ENCODE peak calls at places on chromosomes 11 and 22, in seven cellular contexts. Y is SK-N-SH, U is Karpas-422, S is Panc1, B is mesendoderm, J is endothelial cell of umbilical vein, Z is H1. E is an unnamed sample.

GRCh38 chr11:45919806-45920530 is 2.3 kb upstream of the PEX16 start:
- DNase-seq in U (no peak), J (no peak), B (peak; percentile 34), S (no peak), Z (no peak), Y (peak; percentile 1), E (peak; percentile 75)

GRCh38 chr22:32852346-32853251 is 51.1 kb downstream of the TIMP3 start:
- DNase-seq in B (no peak), Z (no peak), S (no peak), Y (peak; percentile 37), J (no peak), U (peak; percentile 67), E (no peak)

GRCh38 chr22:29517215-29517908 is 36.2 kb downstream of the THOC5 start:
- DNase-seq in B (no peak), S (no peak), Y (peak; percentile 35), Z (no peak), U (peak; percentile 77), J (no peak), E (no peak)

GRCh38 chr11:122681070-122681469 is 25.5 kb downstream of the UBASH3B start:
- DNase-seq in U (no peak), B (no peak), Z (no peak), Y (no peak), S (no peak), J (no peak), E (no peak)

GRCh38 chr22:47198801-47199251 is 436.4 kb downstream of the TBC1D22A start:
- DNase-seq in B (no peak), Y (peak; percentile 27), S (no peak), Z (no peak), U (no peak), J (no peak), E (peak; percentile 43)

GRCh38 chr11:47466701-47467250 is 17.8 kb upstream of the RAPSN start:
- DNase-seq in Y (peak; percentile 57), Z (no peak), B (peak; percentile 45), U (no peak), S (no peak), J (peak; percentile 80), E (peak; percentile 39)

GRCh38 chr22:50739894-50740293 is 1.9 kb downstream of the ACR start:
- DNase-seq in J (no peak), B (no peak), S (no peak), Z (no peak), U (no peak), Y (no peak), E (no peak)

GRCh38 chr11:77503006-77503405 is 29.1 kb upstream of the PAK1 start:
- DNase-seq in U (no peak), B (no peak), J (no peak), Z (no peak), S (no peak), Y (peak; percentile 54), E (no peak)

GRCh38 chr11:115657586-115657985 is 153.4 kb upstream of the CADM1 start:
- DNase-seq in J (no peak), Y (no peak), U (no peak), S (no peak), B (no peak), Z (no peak), E (no peak)

GRCh38 chr22:44391026-44391425 is 78.3 kb upstream of the SHISAL1 start:
- DNase-seq in Z (no peak), S (no peak), U (no peak), Y (peak; percentile 54), B (no peak), J (no peak), E (peak; percentile 46)

DNA sequence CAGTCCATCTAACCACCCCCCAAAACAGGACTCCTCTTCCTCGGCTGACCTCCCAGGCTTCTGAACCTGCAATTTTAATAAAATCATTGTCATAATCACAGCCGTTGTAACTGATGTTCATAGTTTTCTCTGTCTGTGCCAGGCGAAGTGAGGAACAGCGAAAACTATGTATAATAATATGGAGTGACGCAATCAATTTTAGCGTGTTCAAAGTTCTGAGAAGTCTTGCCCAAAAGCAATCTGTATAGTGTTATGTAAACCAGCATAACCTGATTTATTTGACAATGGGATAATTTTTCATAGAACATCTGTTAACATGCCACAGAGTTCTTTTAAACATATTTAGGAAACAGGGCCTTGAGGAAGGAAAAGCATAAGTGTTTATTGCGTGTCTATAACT is 33.8 kb downstream of the TST start:
- DNase-seq in Y (no peak), J (no peak), B (no peak), Z (no peak), S (no peak), U (no peak), E (no peak)
- H3K4me3 ChIP-seq in Y (no peak overlapping the region), J (no peak overlapping the region), B (no peak overlapping the region), Z (no peak overlapping the region), S (no peak overlapping the region), U (no peak overlapping the region), E (no peak overlapping the region)

GRCh38 chr22:19400881-19401280 is 30.7 kb downstream of the HIRA start:
- DNase-seq in S (no peak), J (no peak), B (no peak), U (no peak), Y (no peak), Z (no peak), E (no peak)

GRCh38 chr22:19404676-19405075 is 26.9 kb downstream of the HIRA start:
- DNase-seq in U (no peak), Y (no peak), S (no peak), B (no peak), J (no peak), Z (no peak), E (no peak)

GRCh38 chr22:19401483-19401882 is 30.1 kb downstream of the HIRA start:
- DNase-seq in B (no peak), S (no peak), U (no peak), J (no peak), Z (no peak), Y (no peak), E (no peak)

GRCh38 chr22:19405133-19405532 is 26.4 kb downstream of the HIRA start:
- DNase-seq in J (no peak), Z (no peak), Y (no peak), S (no peak), U (no peak), B (no peak), E (no peak)

GRCh38 chr22:19402642-19403191 is 28.8 kb downstream of the HIRA start:
- DNase-seq in Y (no peak), B (no peak), S (no peak), J (no peak), Z (no peak), U (no peak), E (no peak)
- H3K36me3 ChIP-seq in Y (peaks cover 19% of the 10 kb centered on the region), B (peaks cover 9% of the 10 kb centered on the region), S (peaks cover 3% of the 10 kb centered on the region), J (peaks cover 5% of the 10 kb centered on the region), Z (peaks cover 8% of the 10 kb centered on the region), U (peaks cover 44% of the 10 kb centered on the region), E (peaks cover 22% of the 10 kb centered on the region)

GRCh38 chr11:57396744-57397143 is 6.3 kb upstream of the PRG2 start:
- DNase-seq in Y (no peak), B (no peak), Z (no peak), U (no peak), J (no peak), S (no peak), E (no peak)

GRCh38 chr11:57391546-57391945 is 1.1 kb upstream of the PRG2 start:
- DNase-seq in J (no peak), U (no peak), S (no peak), B (no peak), Z (no peak), Y (no peak), E (no peak)

GRCh38 chr11:57392421-57393105 is 2.1 kb upstream of the PRG2 start:
- DNase-seq in Y (no peak), B (no peak), Z (no peak), J (no peak), U (no peak), S (no peak), E (no peak)

GRCh38 chr11:57395905-57396623 is 5.6 kb upstream of the PRG2 start:
- DNase-seq in Z (no peak), Y (no peak), U (no peak), S (no peak), J (no peak), B (no peak), E (no peak)

GRCh38 chr11:57394203-57394602 is 3.8 kb upstream of the PRG2 start:
- DNase-seq in S (no peak), Y (no peak), B (no peak), Z (no peak), J (no peak), U (no peak), E (no peak)
- H3K27me3 ChIP-seq in S (peaks cover 22% of the 10 kb centered on the region), Y (peaks cover 12% of the 10 kb centered on the region), B (no peaks in the 10 kb centered on the region), Z (no peaks in the 10 kb centered on the region), J (peaks cover 16% of the 10 kb centered on the region), U (no peaks in the 10 kb centered on the region), E (no peaks in the 10 kb centered on the region)

GRCh38 chr11:12087075-12087775 is 23.2 kb upstream of the MICAL2 start:
- DNase-seq in Z (no peak), Y (no peak), B (peak; percentile 66), J (peak; percentile 50), U (no peak), S (no peak), E (no peak)

GRCh38 chr11:12089041-12089440 is 21.3 kb upstream of the MICAL2 start:
- DNase-seq in S (no peak), J (no peak), Z (no peak), U (no peak), Y (no peak), B (no peak), E (no peak)

GRCh38 chr11:12089473-12089872 is 20.9 kb upstream of the MICAL2 start:
- DNase-seq in Z (no peak), B (no peak), Y (no peak), U (no peak), J (peak; percentile 47), S (no peak), E (no peak)

GRCh38 chr11:12088531-12088930 is 21.9 kb upstream of the MICAL2 start:
- DNase-seq in S (no peak), J (no peak), B (no peak), U (no peak), Z (no peak), Y (no peak), E (no peak)

DNA sequence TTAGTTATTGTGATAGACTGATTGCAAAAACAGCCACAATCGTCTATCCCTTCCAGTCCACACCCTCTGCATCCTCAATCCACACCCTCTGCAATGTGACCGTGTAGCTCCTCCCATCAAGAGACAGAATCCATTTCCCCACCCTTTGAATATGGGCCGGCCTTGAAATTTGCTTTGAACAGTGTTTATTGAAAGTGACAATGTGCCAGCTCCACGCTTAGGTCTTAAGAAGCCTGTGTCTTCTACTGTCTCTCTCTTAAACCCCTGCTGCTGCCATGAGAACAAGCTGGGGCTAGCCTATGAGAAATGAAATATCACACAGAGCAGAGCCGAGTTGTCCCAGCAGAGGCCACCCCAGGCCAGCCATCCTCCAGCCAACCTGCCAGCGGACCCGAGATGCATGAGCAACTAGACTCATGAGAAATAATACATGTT is 22.3 kb upstream of the MICAL2 start:
- DNase-seq in Z (no peak), U (no peak), Y (no peak), S (no peak), B (peak; percentile 51), J (peak; percentile 74), E (no peak)
- H3K4me3 ChIP-seq in Z (no peak overlapping the region), U (no peak overlapping the region), Y (peak overlapping the region; percentile 63), S (no peak overlapping the region), B (no peak overlapping the region), J (no peak overlapping the region), E (no peak overlapping the region)

GRCh38 chr11:66652651-66653050 is 14.1 kb downstream of the RBM4 start:
- DNase-seq in Y (no peak), U (no peak), J (no peak), Z (no peak), B (no peak), S (no peak), E (no peak)
- H3K36me3 ChIP-seq in Y (peaks cover 57% of the 10 kb centered on the region), U (peaks cover 34% of the 10 kb centered on the region), J (peaks cover 6% of the 10 kb centered on the region), Z (peaks cover 13% of the 10 kb centered on the region), B (peaks cover 2% of the 10 kb centered on the region), S (peaks cover 10% of the 10 kb centered on the region), E (peaks cover 20% of the 10 kb centered on the region)

GRCh38 chr11:129375731-129376657 is at the start of gene BARX2:
- DNase-seq in U (no peak), J (peak; percentile 47), B (peak; percentile 92), S (peak; percentile 35), Y (peak; percentile 70), Z (no peak), E (peak; percentile 84)
- H3K27me3 ChIP-seq in U (no peaks in the 10 kb centered on the region), J (peaks cover 59% of the 10 kb centered on the region), B (peaks cover 48% of the 10 kb centered on the region), S (peaks cover 33% of the 10 kb centered on the region), Y (peaks cover 93% of the 10 kb centered on the region), Z (peaks cover 46% of the 10 kb centered on the region), E (peaks cover 64% of the 10 kb centered on the region)

E was measured in H7.